ENCODE peak calls at places on chromosomes 6 and 20, in seven cellular contexts. One of them, this sample, is unnamed.

GRCh38 chr6:112149719-112150263 is 62.4 kb downstream of the FAM229B start:
- DNase-seq in B cell: no peak
- DNase-seq in foreskin fibroblast: peak
- DNase-seq in fibroblast of mammary gland: peak
- DNase-seq in heart left ventricle: no peak
- DNase-seq in mucosa of descending colon: no peak
- DNase-seq in psoas muscle: no peak
- DNase-seq in this sample: no peak

GRCh38 chr6:114523508-114523907 is 180.7 kb upstream of the HS3ST5 start:
- DNase-seq in B cell: no peak
- DNase-seq in foreskin fibroblast: no peak
- DNase-seq in fibroblast of mammary gland: no peak
- DNase-seq in heart left ventricle: no peak
- DNase-seq in mucosa of descending colon: no peak
- DNase-seq in psoas muscle: no peak
- DNase-seq in this sample: no peak

GRCh38 chr6:43630980-43631619 is 2.0 kb upstream of the GTPBP2 start:
- DNase-seq in B cell: no peak
- DNase-seq in foreskin fibroblast: no peak
- DNase-seq in fibroblast of mammary gland: no peak
- DNase-seq in heart left ventricle: no peak
- DNase-seq in mucosa of descending colon: no peak
- DNase-seq in psoas muscle: no peak
- DNase-seq in this sample: no peak

GRCh38 chr20:54172856-54173652 is 732 bp downstream of the CYP24A1 start:
- DNase-seq in B cell: no peak
- DNase-seq in foreskin fibroblast: peak
- DNase-seq in fibroblast of mammary gland: peak
- DNase-seq in heart left ventricle: no peak
- DNase-seq in mucosa of descending colon: no peak
- DNase-seq in psoas muscle: no peak
- DNase-seq in this sample: no peak

GRCh38 chr6:139483082-139483481 is 108.6 kb upstream of the CITED2 start:
- DNase-seq in B cell: no peak
- DNase-seq in foreskin fibroblast: no peak
- DNase-seq in fibroblast of mammary gland: no peak
- DNase-seq in heart left ventricle: no peak
- DNase-seq in mucosa of descending colon: no peak
- DNase-seq in psoas muscle: no peak
- DNase-seq in this sample: no peak

GRCh38 chr6:111996159-111996558 is 57.7 kb upstream of the CCN6 start:
- DNase-seq in B cell: no peak
- DNase-seq in foreskin fibroblast: no peak
- DNase-seq in fibroblast of mammary gland: no peak
- DNase-seq in heart left ventricle: no peak
- DNase-seq in mucosa of descending colon: no peak
- DNase-seq in psoas muscle: no peak
- DNase-seq in this sample: no peak

GRCh38 chr20:25127761-25128537 is 46.0 kb upstream of the VSX1 start:
- DNase-seq in B cell: no peak
- DNase-seq in foreskin fibroblast: no peak
- DNase-seq in fibroblast of mammary gland: no peak
- DNase-seq in heart left ventricle: no peak
- DNase-seq in mucosa of descending colon: no peak
- DNase-seq in psoas muscle: no peak
- DNase-seq in this sample: no peak

GRCh38 chr6:117795234-117795633 is 111.8 kb upstream of the SLC35F1 start:
- DNase-seq in B cell: no peak
- DNase-seq in foreskin fibroblast: no peak
- DNase-seq in fibroblast of mammary gland: no peak
- DNase-seq in heart left ventricle: no peak
- DNase-seq in mucosa of descending colon: no peak
- DNase-seq in psoas muscle: no peak
- DNase-seq in this sample: no peak

GRCh38 chr20:48425776-48426175 is 402.0 kb downstream of the PREX1 start:
- DNase-seq in B cell: no peak
- DNase-seq in foreskin fibroblast: no peak
- DNase-seq in fibroblast of mammary gland: no peak
- DNase-seq in heart left ventricle: no peak
- DNase-seq in mucosa of descending colon: no peak
- DNase-seq in psoas muscle: no peak
- DNase-seq in this sample: no peak

GRCh38 chr6:17291778-17292177 is 10.6 kb downstream of the RBM24 start:
- DNase-seq in B cell: no peak
- DNase-seq in foreskin fibroblast: no peak
- DNase-seq in fibroblast of mammary gland: no peak
- DNase-seq in heart left ventricle: no peak
- DNase-seq in mucosa of descending colon: no peak
- DNase-seq in psoas muscle: peak
- DNase-seq in this sample: no peak

GRCh38 chr6:133360194-133360593 is 119.0 kb downstream of the EYA4 start:
- DNase-seq in B cell: no peak
- DNase-seq in foreskin fibroblast: no peak
- DNase-seq in fibroblast of mammary gland: no peak
- DNase-seq in heart left ventricle: no peak
- DNase-seq in mucosa of descending colon: no peak
- DNase-seq in psoas muscle: no peak
- DNase-seq in this sample: no peak

GRCh38 chr6:54875539-54875938 is 29.0 kb downstream of the FAM83B start:
- DNase-seq in B cell: no peak
- DNase-seq in foreskin fibroblast: no peak
- DNase-seq in fibroblast of mammary gland: no peak
- DNase-seq in heart left ventricle: no peak
- DNase-seq in mucosa of descending colon: no peak
- DNase-seq in psoas muscle: no peak
- DNase-seq in this sample: no peak

GRCh38 chr20:32203556-32204484 is 3.7 kb downstream of the PLAGL2 start:
- DNase-seq in B cell: no peak
- DNase-seq in foreskin fibroblast: no peak
- DNase-seq in fibroblast of mammary gland: peak
- DNase-seq in heart left ventricle: no peak
- DNase-seq in mucosa of descending colon: no peak
- DNase-seq in psoas muscle: no peak
- DNase-seq in this sample: no peak

GRCh38 chr6:15297895-15298590 is 52.2 kb downstream of the JARID2 start:
- DNase-seq in B cell: no peak
- DNase-seq in foreskin fibroblast: peak
- DNase-seq in fibroblast of mammary gland: peak
- DNase-seq in heart left ventricle: no peak
- DNase-seq in mucosa of descending colon: no peak
- DNase-seq in psoas muscle: no peak
- DNase-seq in this sample: no peak

GRCh38 chr20:23508896-23509579 is 18.1 kb downstream of the CST8 start:
- DNase-seq in B cell: no peak
- DNase-seq in foreskin fibroblast: no peak
- DNase-seq in fibroblast of mammary gland: no peak
- DNase-seq in heart left ventricle: no peak
- DNase-seq in mucosa of descending colon: no peak
- DNase-seq in psoas muscle: no peak
- DNase-seq in this sample: no peak

GRCh38 chr20:23509580-23509913 is 18.6 kb downstream of the CST8 start:
- DNase-seq in B cell: no peak
- DNase-seq in foreskin fibroblast: no peak
- DNase-seq in fibroblast of mammary gland: peak
- DNase-seq in heart left ventricle: no peak
- DNase-seq in mucosa of descending colon: no peak
- DNase-seq in psoas muscle: no peak
- DNase-seq in this sample: no peak

GRCh38 chr20:23508449-23508848 is 17.5 kb downstream of the CST8 start:
- DNase-seq in B cell: no peak
- DNase-seq in foreskin fibroblast: no peak
- DNase-seq in fibroblast of mammary gland: no peak
- DNase-seq in heart left ventricle: no peak
- DNase-seq in mucosa of descending colon: no peak
- DNase-seq in psoas muscle: no peak
- DNase-seq in this sample: no peak

GRCh38 chr20:23510000-23510590 is 19.2 kb downstream of the CST8 start:
- DNase-seq in B cell: no peak
- DNase-seq in foreskin fibroblast: no peak
- DNase-seq in fibroblast of mammary gland: no peak
- DNase-seq in heart left ventricle: no peak
- DNase-seq in mucosa of descending colon: no peak
- DNase-seq in psoas muscle: no peak
- DNase-seq in this sample: no peak

GRCh38 chr20:23507346-23507745 is 16.4 kb downstream of the CST8 start:
- DNase-seq in B cell: no peak
- DNase-seq in foreskin fibroblast: no peak
- DNase-seq in fibroblast of mammary gland: no peak
- DNase-seq in heart left ventricle: no peak
- DNase-seq in mucosa of descending colon: no peak
- DNase-seq in psoas muscle: no peak
- DNase-seq in this sample: no peak
- TF ChIP-seq CTCF in B cell: no peak
- TF ChIP-seq CTCF in foreskin fibroblast: no peak
- TF ChIP-seq CTCF in fibroblast of mammary gland: no peak
- TF ChIP-seq CTCF in heart left ventricle: no peak
- TF ChIP-seq CTCF in mucosa of descending colon: no peak
- TF ChIP-seq CTCF in psoas muscle: no peak
- TF ChIP-seq CTCF in this sample: no peak

DNA sequence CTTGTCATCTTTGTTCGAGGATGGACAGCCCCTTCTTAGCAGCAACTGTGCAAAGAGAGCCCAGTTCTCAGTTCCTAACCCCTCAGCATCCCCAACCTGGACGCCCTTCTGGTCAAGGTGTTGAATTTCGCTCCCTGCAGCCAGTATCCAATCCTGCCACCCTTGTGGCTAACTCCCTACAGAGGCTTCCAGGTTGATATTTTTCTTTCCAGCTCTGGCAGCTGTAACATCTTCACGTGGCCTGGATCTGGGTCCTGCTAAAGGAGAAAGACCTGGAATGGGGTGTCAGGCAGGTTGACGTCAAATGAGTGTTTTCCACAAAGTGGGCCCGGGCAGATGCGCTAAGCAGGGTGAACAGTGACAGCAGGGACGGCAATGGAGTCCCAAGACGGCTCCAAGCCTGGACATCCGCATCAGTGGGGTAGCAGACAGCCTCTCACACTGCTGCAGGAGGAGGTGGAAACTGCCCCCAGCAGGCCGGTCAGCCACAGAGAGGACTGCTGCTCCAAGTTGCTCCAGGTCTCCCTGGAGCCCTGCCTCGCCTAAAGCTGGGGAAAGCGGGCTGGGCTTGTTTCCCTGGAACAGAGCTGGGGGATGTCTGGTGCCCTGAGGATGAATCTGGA is 1.0 kb upstream of the YTHDF1 start:
- DNase-seq in B cell: no peak
- DNase-seq in foreskin fibroblast: no peak
- DNase-seq in fibroblast of mammary gland: no peak
- DNase-seq in heart left ventricle: no peak
- DNase-seq in mucosa of descending colon: no peak
- DNase-seq in psoas muscle: no peak
- DNase-seq in this sample: no peak
- TF ChIP-seq CTCF in B cell: no peak
- TF ChIP-seq CTCF in foreskin fibroblast: no peak
- TF ChIP-seq CTCF in fibroblast of mammary gland: no peak
- TF ChIP-seq CTCF in heart left ventricle: no peak
- TF ChIP-seq CTCF in mucosa of descending colon: no peak
- TF ChIP-seq CTCF in psoas muscle: no peak
- TF ChIP-seq CTCF in this sample: no peak

GRCh38 chr6:74899416-74899815 is 306.4 kb downstream of the COL12A1 start:
- DNase-seq in B cell: no peak
- DNase-seq in foreskin fibroblast: peak
- DNase-seq in fibroblast of mammary gland: peak
- DNase-seq in heart left ventricle: no peak
- DNase-seq in mucosa of descending colon: no peak
- DNase-seq in psoas muscle: no peak
- DNase-seq in this sample: no peak
- TF ChIP-seq CTCF in B cell: no peak
- TF ChIP-seq CTCF in foreskin fibroblast: no peak
- TF ChIP-seq CTCF in fibroblast of mammary gland: peak
- TF ChIP-seq CTCF in heart left ventricle: no peak
- TF ChIP-seq CTCF in mucosa of descending colon: no peak
- TF ChIP-seq CTCF in psoas muscle: no peak
- TF ChIP-seq CTCF in this sample: no peak

DNA sequence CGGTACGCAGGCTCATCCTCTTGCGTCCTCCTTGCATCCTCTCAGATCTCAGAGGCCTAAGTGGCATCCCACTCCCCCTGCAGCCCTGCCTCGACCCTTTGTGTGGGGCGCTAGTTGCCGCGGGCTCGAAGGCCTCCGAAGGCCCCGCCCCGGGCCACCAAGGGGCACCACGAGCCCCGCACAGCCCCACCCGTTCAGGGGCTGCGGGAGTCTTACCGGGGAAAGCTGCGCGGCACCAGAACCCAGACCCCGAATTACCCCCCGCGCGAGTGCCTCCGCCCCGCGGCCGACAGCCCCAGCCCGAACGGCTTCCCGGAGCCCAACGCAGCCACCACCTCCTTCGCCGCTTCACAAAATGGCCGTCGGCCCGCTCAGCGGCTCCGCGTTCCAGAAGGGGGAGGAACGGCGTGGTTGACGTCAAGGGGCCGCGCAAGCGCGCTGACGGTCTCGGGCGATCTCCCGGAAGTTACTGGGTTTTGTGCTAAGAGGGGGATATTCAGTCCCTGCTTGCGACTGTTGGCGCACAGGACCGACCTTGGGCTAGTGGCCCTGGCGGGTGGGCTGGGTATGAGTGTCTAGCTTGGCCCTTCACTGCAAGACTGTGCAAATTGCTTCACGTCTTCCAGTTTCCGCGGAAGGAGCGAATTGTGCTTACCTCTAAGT is at the start of the genes CPNE1 and RBM12:
- DNase-seq in B cell: peak
- DNase-seq in foreskin fibroblast: peak
- DNase-seq in fibroblast of mammary gland: peak
- DNase-seq in heart left ventricle: peak
- DNase-seq in mucosa of descending colon: peak
- DNase-seq in psoas muscle: peak
- DNase-seq in this sample: peak
- TF ChIP-seq CTCF in B cell: no peak
- TF ChIP-seq CTCF in foreskin fibroblast: no peak
- TF ChIP-seq CTCF in fibroblast of mammary gland: no peak
- TF ChIP-seq CTCF in heart left ventricle: no peak
- TF ChIP-seq CTCF in mucosa of descending colon: no peak
- TF ChIP-seq CTCF in psoas muscle: no peak
- TF ChIP-seq CTCF in this sample: peak

GRCh38 chr20:61350500-61351250 is 98.6 kb downstream of the CDH4 start:
- DNase-seq in B cell: no peak
- DNase-seq in foreskin fibroblast: no peak
- DNase-seq in fibroblast of mammary gland: no peak
- DNase-seq in heart left ventricle: no peak
- DNase-seq in mucosa of descending colon: no peak
- DNase-seq in psoas muscle: no peak
- DNase-seq in this sample: no peak
- TF ChIP-seq CTCF in B cell: no peak
- TF ChIP-seq CTCF in foreskin fibroblast: no peak
- TF ChIP-seq CTCF in fibroblast of mammary gland: no peak
- TF ChIP-seq CTCF in heart left ventricle: no peak
- TF ChIP-seq CTCF in mucosa of descending colon: no peak
- TF ChIP-seq CTCF in psoas muscle: no peak
- TF ChIP-seq CTCF in this sample: no peak

This sample was measured in ovary.